ENCODE peak calls at places on chromosome 21, in ten cellular contexts. E, C, X, D, F, P, T, R, J and S are unnamed samples. For H3K4me1, the result is how much of the 10 kb centered on the place peaks cover.

GRCh38 chr21:42618713-42619112 is 34.7 kb upstream of the PDE9A start:
- DNase-seq in R (no peak), D (no peak), C (no peak), P (no peak), E (no peak), T (no peak), F (no peak), X (no peak), J (no peak), S (no peak)

GRCh38 chr21:8991088-8991907 is 1530.1 kb upstream of the TPTE start:
- DNase-seq in X (no peak), T (no peak), E (no peak), D (no peak), C (no peak), J (no peak), R (no peak), P (no peak), F (no peak), S (no peak)

GRCh38 chr21:41803316-41803715 is 36.5 kb upstream of the RIPK4 start:
- DNase-seq in C (no peak), F (no peak), P (no peak), J (no peak), D (no peak), T (no peak), E (no peak), R (no peak), X (no peak), S (no peak)

GRCh38 chr21:43597052-43597451 is 62.2 kb downstream of the HSF2BP start:
- DNase-seq in F (no peak), E (peak), D (no peak), X (peak), R (no peak), P (no peak), C (no peak), T (peak), J (no peak), S (no peak)

GRCh38 chr21:42855143-42855936 is 24.0 kb downstream of the WDR4 start:
- DNase-seq in X (no peak), D (no peak), F (no peak), P (no peak), T (no peak), E (no peak), C (no peak), J (no peak), R (no peak), S (no peak)

GRCh38 chr21:15007716-15008296 is 57.0 kb downstream of the NRIP1 start:
- DNase-seq in R (no peak), D (no peak), C (no peak), P (no peak), F (no peak), E (no peak), T (no peak), J (no peak), X (no peak), S (no peak)

GRCh38 chr21:24903954-24904635 is 703.2 kb downstream of the MRPL39 start:
- DNase-seq in X (no peak), T (no peak), R (no peak), P (no peak), D (no peak), E (no peak), F (no peak), C (no peak), J (no peak), S (no peak)

GRCh38 chr21:42063578-42064521 is 7.3 kb upstream of the UMODL1 start:
- DNase-seq in X (no peak), E (no peak), D (peak), P (no peak), C (no peak), T (no peak), R (peak), J (no peak), F (peak), S (peak)

GRCh38 chr21:29187939-29188338 is 57.5 kb downstream of the MAP3K7CL start:
- DNase-seq in F (no peak), P (no peak), X (no peak), R (peak), J (no peak), T (peak), D (no peak), C (no peak), E (peak), S (peak)

GRCh38 chr21:42845296-42845965 is 33.9 kb downstream of the WDR4 start:
- DNase-seq in C (peak), J (peak), D (no peak), X (no peak), T (peak), R (peak), F (peak), E (no peak), P (no peak), S (peak)

GRCh38 chr21:42827588-42827987 is 51.8 kb downstream of the WDR4 start:
- DNase-seq in P (no peak), D (no peak), T (no peak), X (no peak), E (no peak), F (no peak), C (no peak), J (no peak), R (no peak), S (no peak)

GRCh38 chr21:42962360-42963007 is 11.9 kb upstream of the PKNOX1 start:
- DNase-seq in C (no peak), P (peak), J (no peak), F (no peak), E (no peak), X (no peak), T (no peak), R (no peak), D (no peak), S (no peak)

GRCh38 chr21:15138475-15138874 is 73.7 kb upstream of the NRIP1 start:
- DNase-seq in F (peak), R (peak), C (no peak), J (no peak), D (no peak), P (no peak), E (no peak), X (no peak), T (no peak), S (no peak)

GRCh38 chr21:18142639-18143038 is 102.0 kb upstream of the CHODL start:
- DNase-seq in J (no peak), C (no peak), T (no peak), P (no peak), R (no peak), E (no peak), F (no peak), D (no peak), X (no peak), S (no peak)

GRCh38 chr21:18153063-18153462 is 91.6 kb upstream of the CHODL start:
- DNase-seq in X (no peak), C (no peak), T (no peak), E (no peak), F (no peak), J (no peak), P (no peak), R (no peak), D (no peak), S (no peak)

GRCh38 chr21:18151046-18151445 is 93.6 kb upstream of the CHODL start:
- DNase-seq in R (no peak), T (no peak), E (no peak), C (no peak), X (no peak), F (no peak), D (no peak), P (no peak), J (no peak), S (no peak)

GRCh38 chr21:18144341-18144740 is 100.3 kb upstream of the CHODL start:
- DNase-seq in D (no peak), C (no peak), R (no peak), F (no peak), J (no peak), E (no peak), T (no peak), X (no peak), P (no peak), S (no peak)

GRCh38 chr21:18147678-18148077 is 97.0 kb upstream of the CHODL start:
- DNase-seq in J (no peak), C (no peak), X (no peak), R (no peak), D (no peak), E (no peak), F (no peak), T (no peak), P (no peak), S (no peak)
- H3K4me1 ChIP-seq in J (under half), C (under half), X (under half), R (under half), D (under half), E (under half), F (under half), T (under half), P (under half), S (under half)

DNA sequence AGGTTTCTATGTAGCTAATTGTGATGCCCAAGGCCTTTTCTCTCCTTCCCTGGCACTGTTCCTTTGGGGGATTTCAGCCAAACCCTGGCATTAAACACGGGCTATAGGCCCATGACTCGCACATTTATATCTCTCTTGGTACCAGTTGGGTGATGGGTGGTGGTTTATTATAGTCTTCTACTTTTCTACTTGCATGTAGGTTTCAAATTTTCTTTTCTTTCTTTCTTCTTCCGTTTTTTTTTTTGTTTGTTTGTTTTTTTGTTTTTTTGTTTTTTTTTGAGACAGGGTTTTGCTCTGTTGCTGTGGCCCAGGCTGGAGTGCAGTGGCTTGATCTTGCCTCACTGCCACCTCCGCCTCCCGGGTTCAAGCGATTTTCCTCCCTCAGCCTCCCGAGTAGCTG is 1.1 kb downstream of the IL10RB start:
- DNase-seq in C (no peak), E (no peak), T (no peak), D (no peak), P (no peak), J (no peak), X (no peak), F (no peak), R (no peak), S (no peak)
- H3K4me1 ChIP-seq in C (under half), E (under half), T (under half), D (under half), P (under half), J (under half), X (under half), F (under half), R (under half), S (under half)

DNA sequence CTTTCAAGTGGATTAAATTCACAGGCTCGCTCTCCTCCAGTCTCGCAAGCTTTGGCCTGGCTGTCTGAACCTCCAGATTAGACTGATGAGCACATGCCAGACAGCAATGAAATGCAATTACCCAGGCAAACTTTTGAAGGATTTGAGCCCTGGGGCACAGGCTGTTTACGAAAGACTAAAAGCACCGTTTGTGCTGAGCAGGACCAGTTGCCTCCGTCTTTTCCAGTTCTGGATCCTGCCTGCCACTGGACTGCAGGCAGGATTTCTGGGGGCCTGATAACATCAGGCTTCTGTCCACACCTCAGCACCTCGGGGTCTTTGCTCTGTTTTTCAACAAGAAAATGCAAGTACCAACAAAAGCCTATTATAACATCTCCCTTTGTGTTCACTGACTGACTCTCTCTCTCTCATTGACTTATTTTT is 145.7 kb downstream of the CLIC6 start:
- DNase-seq in E (no peak), T (no peak), R (no peak), X (no peak), C (no peak), P (peak), F (no peak), D (no peak), J (no peak), S (no peak)
- H3K4me1 ChIP-seq in E (half or more), T (half or more), R (under half), X (under half), C (under half), P (under half), F (under half), D (under half), J (under half), S (under half)

DNA sequence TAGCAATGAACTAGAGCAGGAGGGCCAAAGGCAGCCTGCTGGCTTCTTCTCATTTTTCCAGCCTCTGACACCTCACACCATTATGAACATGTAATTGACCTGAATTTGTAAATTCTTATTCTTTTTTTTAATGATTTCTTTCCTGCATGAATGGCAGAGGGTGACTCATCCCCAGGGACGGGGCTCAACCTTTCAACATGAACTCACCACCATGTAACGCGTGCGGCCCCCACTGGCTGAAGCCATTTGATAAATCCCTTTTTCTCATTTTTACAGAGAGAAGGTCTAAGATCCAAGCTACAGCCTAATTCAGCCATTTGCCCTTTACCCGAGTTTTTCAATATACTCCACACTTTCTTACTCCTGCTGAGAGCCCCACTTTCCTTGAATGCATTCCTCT is 9.3 kb upstream of the ETS2 start:
- DNase-seq in D (no peak), E (peak), T (peak), C (no peak), F (no peak), X (no peak), R (no peak), P (no peak), J (no peak), S (no peak)
- H3K4me1 ChIP-seq in D (under half), E (under half), T (under half), C (under half), F (under half), X (under half), R (under half), P (under half), J (under half), S (under half)

GRCh38 chr21:31446206-31446900 is 102.3 kb upstream of the TIAM1 start:
- DNase-seq in R (no peak), F (no peak), P (no peak), J (no peak), C (no peak), T (no peak), D (peak), E (no peak), X (no peak), S (no peak)

GRCh38 chr21:31444061-31444460 is 100.0 kb upstream of the TIAM1 start:
- DNase-seq in F (no peak), D (no peak), X (no peak), T (peak), P (no peak), C (peak), E (peak), J (peak), R (no peak), S (no peak)

GRCh38 chr21:31449912-31450535 is 106.0 kb upstream of the TIAM1 start:
- DNase-seq in J (no peak), T (no peak), F (no peak), R (no peak), P (no peak), C (no peak), E (no peak), D (no peak), X (no peak), S (no peak)

GRCh38 chr21:31450971-31451370 is 106.9 kb upstream of the TIAM1 start:
- DNase-seq in F (no peak), E (no peak), D (no peak), T (no peak), C (no peak), J (no peak), P (no peak), X (no peak), R (no peak), S (no peak)

GRCh38 chr21:31447477-31447876 is 103.4 kb upstream of the TIAM1 start:
- DNase-seq in T (no peak), P (no peak), F (no peak), E (peak), C (no peak), J (no peak), R (no peak), D (no peak), X (no peak), S (no peak)
- H3K4me1 ChIP-seq in T (under half), P (under half), F (under half), E (under half), C (under half), J (under half), R (under half), D (under half), X (under half), S (under half)

GRCh38 chr21:45305831-45306230 is 18.1 kb upstream of the POFUT2 start:
- DNase-seq in F (peak), R (peak), D (no peak), P (no peak), E (no peak), X (no peak), T (no peak), C (peak), J (no peak), S (no peak)
- H3K4me1 ChIP-seq in F (under half), R (half or more), D (under half), P (under half), E (under half), X (under half), T (under half), C (half or more), J (under half), S (under half)

GRCh38 chr21:46515109-46515508 is 56.4 kb downstream of the DIP2A start:
- DNase-seq in E (peak), R (peak), C (peak), P (no peak), T (peak), D (no peak), F (no peak), X (no peak), J (peak), S (peak)

GRCh38 chr21:46516068-46516467 is 57.4 kb downstream of the DIP2A start:
- DNase-seq in J (no peak), D (no peak), C (no peak), F (no peak), T (no peak), R (no peak), X (no peak), P (no peak), E (no peak), S (no peak)

GRCh38 chr21:46518983-46519583 is 60.4 kb downstream of the DIP2A start:
- DNase-seq in X (peak), D (no peak), F (no peak), C (no peak), E (peak), P (no peak), T (peak), R (no peak), J (no peak), S (no peak)

DNA sequence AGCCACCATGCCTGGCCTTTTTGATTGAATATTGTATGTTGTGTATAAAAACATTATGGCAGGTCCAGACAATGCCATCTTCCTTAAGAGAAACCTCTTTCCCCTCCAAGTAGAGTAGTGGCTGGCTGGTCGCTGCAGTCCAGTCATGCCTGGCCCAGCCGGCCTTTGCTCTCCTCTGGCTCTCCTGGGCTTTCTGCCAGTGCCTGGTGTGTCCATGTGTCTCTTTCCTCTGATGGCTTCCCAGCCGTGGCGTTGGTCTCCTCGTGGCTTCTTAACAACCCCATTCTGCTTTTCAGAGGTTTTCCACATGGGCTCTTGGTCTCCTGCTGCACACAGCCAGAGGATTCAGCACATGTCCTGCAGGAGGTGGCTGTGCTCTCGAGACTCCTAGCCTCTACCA is 58.7 kb downstream of the DIP2A start:
- DNase-seq in F (no peak), X (no peak), C (peak), E (no peak), P (no peak), T (no peak), R (no peak), J (no peak), D (no peak), S (no peak)
- H3K4me1 ChIP-seq in F (under half), X (under half), C (under half), E (under half), P (under half), T (under half), R (under half), J (under half), D (under half), S (under half)

DNA sequence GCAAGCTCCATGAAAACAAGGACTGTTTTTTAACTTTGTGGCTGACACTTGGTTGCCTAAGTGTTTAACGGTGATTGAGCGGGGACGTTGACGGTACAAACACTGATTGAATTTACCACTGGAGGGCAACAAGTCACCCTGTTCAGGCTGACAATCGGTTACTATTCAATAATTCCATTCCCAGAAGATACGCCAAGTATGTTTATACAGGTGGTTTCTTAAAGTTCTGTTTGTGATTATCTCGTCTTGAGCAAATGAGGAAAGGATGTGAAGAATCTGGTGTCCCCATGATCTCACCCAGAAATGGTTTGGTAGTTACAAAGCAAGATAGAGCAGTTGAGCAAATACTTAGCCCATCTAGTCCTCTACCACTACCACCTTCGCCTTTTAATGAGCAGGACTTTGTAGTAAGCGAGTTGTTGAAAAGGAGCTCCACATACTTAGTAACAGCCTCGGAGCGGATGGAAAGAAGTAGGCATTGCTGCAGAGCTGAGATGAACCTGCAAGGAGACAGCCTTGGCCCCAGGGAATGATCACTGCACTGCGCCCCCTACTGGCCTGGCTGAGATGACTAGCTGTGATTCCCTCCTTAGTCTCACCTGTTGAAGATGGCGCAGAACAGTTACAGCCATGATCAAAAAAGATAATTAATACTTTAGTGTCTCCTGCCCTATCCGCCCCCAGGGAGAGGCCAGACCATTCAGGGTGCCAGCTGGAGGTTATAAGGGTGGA is 36.3 kb downstream of the IFNAR1 start:
- DNase-seq in P (peak), R (peak), D (peak), J (peak), F (peak), C (peak), T (peak), X (peak), E (peak), S (peak)
- H3K4me1 ChIP-seq in P (under half), R (under half), D (under half), J (under half), F (under half), C (under half), T (under half), X (under half), E (under half), S (under half)

DNA sequence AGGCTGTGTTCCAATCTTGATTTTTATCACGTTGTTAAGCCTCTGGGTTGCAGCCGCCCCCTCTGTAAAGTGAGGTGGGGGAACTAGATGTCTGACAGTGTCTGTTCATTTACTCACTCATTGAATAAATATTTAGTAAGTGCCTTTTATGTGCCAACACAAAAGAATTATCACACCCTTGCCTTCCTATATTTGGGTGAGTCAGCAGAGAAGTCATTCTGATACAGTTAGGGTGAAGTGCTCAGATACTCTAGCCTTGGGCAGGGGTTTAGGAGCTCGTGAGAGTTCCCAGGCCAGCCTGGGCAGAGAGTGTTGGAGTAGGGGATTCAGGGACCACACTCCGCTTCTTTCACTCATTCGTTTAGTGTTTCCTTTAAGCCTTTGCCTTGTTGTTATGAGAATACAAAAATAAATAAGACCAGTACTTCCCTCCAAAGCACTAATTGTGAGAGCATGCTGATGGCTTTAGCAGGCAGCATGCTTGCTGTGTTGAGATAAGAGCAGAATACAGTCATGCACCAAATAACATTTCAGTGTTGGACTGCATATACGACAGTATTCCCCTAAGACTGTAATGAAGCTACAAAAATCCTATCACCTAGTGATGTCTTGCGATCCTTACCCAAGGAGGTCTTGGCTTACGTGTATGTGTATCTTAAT is 83.9 kb downstream of the DYRK1A start:
- DNase-seq in F (no peak), R (no peak), D (no peak), E (peak), X (no peak), T (no peak), J (no peak), C (no peak), P (no peak), S (no peak)
- H3K4me1 ChIP-seq in F (under half), R (under half), D (half or more), E (under half), X (under half), T (under half), J (under half), C (half or more), P (under half), S (under half)

GRCh38 chr21:44844256-44844655 is 26.4 kb upstream of the SUMO3 start:
- DNase-seq in P (no peak), E (no peak), T (no peak), R (no peak), C (no peak), F (no peak), X (no peak), D (no peak), J (no peak), S (no peak)
- H3K4me1 ChIP-seq in P (under half), E (under half), T (under half), R (under half), C (under half), F (under half), X (under half), D (under half), J (under half), S (under half)